ENCODE peak calls at places on chromosomes 5 and 9, in four cellular contexts. E is 8988T; W is activated CD8-positive, alpha-beta memory T cell treated with anti-CD3 and anti-CD28 coated beads, Interleukin-2, amount 50 U/mL, for 4 hours; F is NAMALWA. L is an unnamed sample.
A peak's percentile ranks its signal among the peaks of the same experiment; 100 is the strongest.

GRCh38 chr9:128192601-128193371 is 1.4 kb upstream of the CIZ1 start:
- DNase-seq in E (peak; percentile 65), W (no peak), F (no peak), L (no peak)

GRCh38 chr9:126226991-126227937 is 99.4 kb upstream of the MVB12B start:
- DNase-seq in E (no peak), W (no peak), F (no peak), L (no peak)

GRCh38 chr5:95984287-95984938 is 22.8 kb upstream of the ELL2 start:
- DNase-seq in E (no peak), W (no peak), F (no peak), L (no peak)

GRCh38 chr5:77643654-77644404 is 5.3 kb upstream of the OTP start:
- DNase-seq in E (no peak), W (no peak), F (no peak), L (no peak)

GRCh38 chr5:143977891-143978448 is 166.0 kb downstream of the HMHB1 start:
- DNase-seq in E (no peak), W (no peak), F (no peak), L (no peak)

GRCh38 chr9:96420468-96421219 is 2.5 kb upstream of the ZNF367 start:
- DNase-seq in E (peak; percentile 35), W (no peak), F (peak; percentile 82), L (no peak)

GRCh38 chr5:163938595-163938994 is 433.2 kb downstream of the MAT2B start:
- DNase-seq in E (no peak), W (no peak), F (no peak), L (no peak)

GRCh38 chr5:13664377-13664776 is 280.1 kb downstream of the DNAH5 start:
- DNase-seq in E (peak; percentile 43), W (no peak), F (no peak), L (no peak)

GRCh38 chr5:92634883-92635282 is 946.1 kb downstream of the NR2F1-AS1 start:
- DNase-seq in E (no peak), W (no peak), F (no peak), L (no peak)

GRCh38 chr9:110742741-110743371 is 74.3 kb downstream of the MUSK start:
- DNase-seq in E (no peak), W (no peak), F (no peak), L (no peak)

GRCh38 chr5:67747096-67747495 is 468.5 kb upstream of the PIK3R1 start:
- DNase-seq in E (no peak), W (no peak), F (no peak), L (no peak)

GRCh38 chr9:89564257-89564878 is 40.4 kb upstream of the GADD45G start:
- DNase-seq in E (peak; percentile 35), W (no peak), F (peak; percentile 81), L (no peak)

GRCh38 chr9:124220551-124221451 is 36.9 kb upstream of the NEK6 start:
- DNase-seq in E (no peak), W (no peak), F (no peak), L (no peak)

GRCh38 chr5:91219803-91220371 is 163.2 kb downstream of the ARRDC3 start:
- DNase-seq in E (no peak), W (peak; percentile 33), F (peak; percentile 50), L (no peak)

GRCh38 chr9:33151007-33151557 is 16.1 kb downstream of the B4GALT1 start:
- DNase-seq in E (no peak), W (no peak), F (no peak), L (no peak)

GRCh38 chr5:122170630-122171029 is 41.3 kb downstream of the ZNF474 start:
- DNase-seq in E (no peak), W (no peak), F (no peak), L (no peak)

GRCh38 chr5:10578292-10578663 is 14.4 kb downstream of the ANKRD33B start:
- DNase-seq in E (no peak), W (no peak), F (peak; percentile 29), L (no peak)

GRCh38 chr9:19420877-19421276 is 12.1 kb downstream of the ACER2 start:
- DNase-seq in E (no peak), W (no peak), F (no peak), L (no peak)

L was measured in natural killer cell treated with Interleukin-12 subunit alpha and Interleukin-12 subunit beta and Interleukin-15 and Interleukin-18, amount 100 ng/mL, for 72 hours.